ENCODE peak calls at places on chromosomes 6 and 20, in five cellular contexts. S, T, I, J and A are unnamed samples.

GRCh38 chr20:36800410-36800809 is 26.8 kb upstream of the DSN1 start:
- DNase-seq in S (no peak), T (no peak), I (no peak), J (no peak), A (no peak)

GRCh38 chr6:123508290-123508689 is 128.5 kb downstream of the TRDN start:
- DNase-seq in S (no peak), T (no peak), I (no peak), J (no peak), A (no peak)

GRCh38 chr6:106618324-106618723 is 11.0 kb downstream of the RTN4IP1 start:
- DNase-seq in S (no peak), T (no peak), I (no peak), J (no peak), A (no peak)

GRCh38 chr20:49724637-49725606 is 11.2 kb upstream of the B4GALT5 start:
- DNase-seq in S (peak), T (no peak), I (no peak), J (peak), A (peak)

GRCh38 chr20:40763646-40764295 is 74.7 kb upstream of the MAFB start:
- DNase-seq in S (no peak), T (no peak), I (no peak), J (no peak), A (peak)

GRCh38 chr20:40908311-40908710 is 120.3 kb upstream of the TOP1 start:
- DNase-seq in S (no peak), T (no peak), I (no peak), J (no peak), A (no peak)

GRCh38 chr6:53263915-53264314 is 84.8 kb downstream of the ELOVL5 start:
- DNase-seq in S (no peak), T (no peak), I (no peak), J (no peak), A (no peak)

GRCh38 chr6:142944126-142945066 is 580 bp downstream of the HIVEP2 start:
- DNase-seq in S (peak), T (no peak), I (peak), J (peak), A (peak)